ENCODE peak calls at places on chromosomes 3 and 15, in ten cellular contexts. T is fibroblast of mammary gland; N is uterus; M is activated naive CD4-positive, alpha-beta T cell; G is NCI-H446; U is PC-3; V is amniotic epithelial cell; O is GM03348; K is left ventricle myocardium inferior; H is colonic mucosa. S is an unnamed sample.

GRCh38 chr15:39720721-39721611 is 61.7 kb downstream of the FSIP1 start:
- DNase-seq in T (peak), N (no peak), M (no peak), G (no peak), U (peak), V (peak), O (peak), K (no peak), H (no peak), S (no peak)

GRCh38 chr15:89401636-89402252 is 67.1 kb upstream of the POLG start:
- DNase-seq in T (peak), N (no peak), M (no peak), G (no peak), U (peak), V (peak), O (peak), K (no peak), H (no peak), S (no peak)

GRCh38 chr15:30922469-30923311 is 19.0 kb downstream of the FAN1 start:
- DNase-seq in T (no peak), N (no peak), M (no peak), G (no peak), U (peak), V (peak), O (no peak), K (no peak), H (peak), S (no peak)

GRCh38 chr15:32029862-32030781 is at the start of gene CHRNA7:
- DNase-seq in T (peak), N (no peak), M (no peak), G (peak), U (peak), V (no peak), O (peak), K (peak), H (peak), S (peak)

GRCh38 chr3:49611291-49611690 is 57.0 kb downstream of the BSN start:
- DNase-seq in T (no peak), N (no peak), M (no peak), G (no peak), U (no peak), V (no peak), O (no peak), K (no peak), H (no peak), S (no peak)

GRCh38 chr3:13346481-13347389 is 73.4 kb downstream of the NUP210 start:
- DNase-seq in T (no peak), N (no peak), M (peak), G (no peak), U (no peak), V (no peak), O (no peak), K (peak), H (peak), S (no peak)

GRCh38 chr3:148642214-148642613 is 55.5 kb upstream of the AGTR1 start:
- DNase-seq in T (peak), N (no peak), M (no peak), G (no peak), U (no peak), V (peak), O (no peak), K (no peak), H (no peak), S (no peak)

GRCh38 chr15:78064544-78064943 is 13.0 kb downstream of the TBC1D2B start:
- DNase-seq in T (peak), N (no peak), M (no peak), G (no peak), U (no peak), V (peak), O (no peak), K (no peak), H (no peak), S (no peak)

GRCh38 chr15:91944334-91944733 is 90.8 kb downstream of the SLCO3A1 start:
- DNase-seq in T (no peak), N (no peak), M (no peak), G (no peak), U (no peak), V (no peak), O (no peak), K (no peak), H (no peak), S (no peak)

GRCh38 chr3:62597481-62597880 is 224.1 kb upstream of the FEZF2 start:
- DNase-seq in T (peak), N (no peak), M (no peak), G (no peak), U (no peak), V (no peak), O (no peak), K (no peak), H (no peak), S (no peak)

GRCh38 chr15:101258238-101259144 is 6.6 kb upstream of the CHSY1 start:
- DNase-seq in T (peak), N (peak), M (peak), G (peak), U (peak), V (peak), O (peak), K (no peak), H (peak), S (peak)

GRCh38 chr3:185896565-185896964 is 41.2 kb downstream of the TRA2B start:
- DNase-seq in T (no peak), N (no peak), M (no peak), G (no peak), U (no peak), V (peak), O (no peak), K (no peak), H (no peak), S (no peak)

GRCh38 chr3:80187981-80188380 is 420.2 kb upstream of the ROBO1 start:
- DNase-seq in T (no peak), N (no peak), M (no peak), G (no peak), U (peak), V (no peak), O (no peak), K (no peak), H (no peak), S (no peak)

GRCh38 chr3:133572158-133573053 is 1.1 kb upstream of the CDV3 start:
- DNase-seq in T (peak), N (no peak), M (no peak), G (no peak), U (no peak), V (peak), O (no peak), K (no peak), H (no peak), S (no peak)

GRCh38 chr3:64163019-64163754 is 62.1 kb downstream of the PRICKLE2 start:
- DNase-seq in T (no peak), N (no peak), M (no peak), G (no peak), U (no peak), V (no peak), O (no peak), K (no peak), H (no peak), S (no peak)

GRCh38 chr3:11290743-11291680 is 18.8 kb downstream of the ATG7 start:
- DNase-seq in T (peak), N (no peak), M (no peak), G (no peak), U (peak), V (peak), O (no peak), K (no peak), H (no peak), S (no peak)

GRCh38 chr3:132317229-132317948 is at the start of gene ACP3:
- DNase-seq in T (peak), N (peak), M (no peak), G (no peak), U (peak), V (peak), O (peak), K (peak), H (peak), S (peak)

GRCh38 chr15:90002428-90002844 is 1.3 kb downstream of the ZNF710 start:
- DNase-seq in T (peak), N (peak), M (peak), G (no peak), U (peak), V (no peak), O (peak), K (peak), H (no peak), S (peak)

GRCh38 chr15:34582461-34583357 is 742 bp downstream of the GOLGA8B start:
- DNase-seq in T (no peak), N (peak), M (peak), G (peak), U (peak), V (peak), O (peak), K (no peak), H (peak), S (peak)

S was measured in heart right ventricle.